ENCODE peak calls at places on chromosome 13, in nine cellular contexts. V, W, H, A, M, O, Y, T and E are unnamed samples.

GRCh38 chr13:52179925-52180324 is 20.5 kb upstream of the NEK3 start:
- ATAC-seq in V (no peak), W (no peak), H (no peak), A (no peak), M (no peak), O (no peak), Y (no peak), T (no peak), E (no peak)

GRCh38 chr13:106530209-106530906 is 5.1 kb downstream of the EFNB2 start:
- ATAC-seq in V (no peak), W (no peak), H (no peak), A (no peak), M (no peak), O (peak), Y (no peak), T (no peak), E (no peak)

GRCh38 chr13:79227418-79227817 is 178.6 kb downstream of the RBM26 start:
- ATAC-seq in V (no peak), W (no peak), H (no peak), A (no peak), M (no peak), O (no peak), Y (no peak), T (no peak), E (no peak)

GRCh38 chr13:25886438-25887214 is 165.2 kb downstream of the SHISA2 start:
- ATAC-seq in V (no peak), W (peak), H (no peak), A (peak), M (no peak), O (peak), Y (peak), T (no peak), E (no peak)

GRCh38 chr13:113979791-113980471 is 6.1 kb upstream of the C13orf46 start:
- ATAC-seq in V (no peak), W (no peak), H (no peak), A (no peak), M (no peak), O (no peak), Y (peak), T (peak), E (no peak)

GRCh38 chr13:27130223-27131015 is 41.2 kb downstream of the USP12 start:
- ATAC-seq in V (peak), W (no peak), H (peak), A (peak), M (peak), O (no peak), Y (peak), T (no peak), E (peak)

GRCh38 chr13:110610955-110611595 is 4.3 kb upstream of the NAXD start:
- ATAC-seq in V (no peak), W (no peak), H (no peak), A (no peak), M (no peak), O (no peak), Y (no peak), T (no peak), E (no peak)

GRCh38 chr13:28229522-28229921 is 91.2 kb downstream of the PAN3 start:
- ATAC-seq in V (no peak), W (no peak), H (no peak), A (no peak), M (no peak), O (no peak), Y (no peak), T (no peak), E (no peak)

GRCh38 chr13:31742102-31742695 is 2.9 kb downstream of the RXFP2 start:
- ATAC-seq in V (peak), W (peak), H (peak), A (peak), M (peak), O (peak), Y (peak), T (peak), E (peak)

GRCh38 chr13:26743971-26744370 is 16.6 kb downstream of the GPR12 start:
- ATAC-seq in V (no peak), W (no peak), H (no peak), A (no peak), M (no peak), O (no peak), Y (no peak), T (no peak), E (no peak)

GRCh38 chr13:46137627-46138026 is 32.8 kb upstream of the CPB2 start:
- ATAC-seq in V (no peak), W (no peak), H (no peak), A (no peak), M (no peak), O (no peak), Y (no peak), T (no peak), E (no peak)

GRCh38 chr13:98454389-98454881 is 122.5 kb downstream of the STK24 start:
- ATAC-seq in V (peak), W (no peak), H (peak), A (peak), M (peak), O (no peak), Y (no peak), T (no peak), E (peak)

GRCh38 chr13:66967825-66968597 is 262.1 kb downstream of the PCDH9 start:
- ATAC-seq in V (no peak), W (no peak), H (no peak), A (no peak), M (no peak), O (no peak), Y (no peak), T (no peak), E (no peak)

GRCh38 chr13:97231832-97232201 is 9.7 kb downstream of the MBNL2 start:
- ATAC-seq in V (no peak), W (no peak), H (no peak), A (no peak), M (no peak), O (no peak), Y (no peak), T (no peak), E (peak)

GRCh38 chr13:73984949-73985691 is 149.1 kb downstream of the KLF12 start:
- ATAC-seq in V (peak), W (no peak), H (peak), A (no peak), M (no peak), O (no peak), Y (no peak), T (peak), E (no peak)

GRCh38 chr13:76656056-76656455 is 230.1 kb downstream of the KCTD12 start:
- ATAC-seq in V (peak), W (no peak), H (peak), A (no peak), M (no peak), O (no peak), Y (no peak), T (no peak), E (no peak)

GRCh38 chr13:31074750-31075149 is 87.0 kb downstream of the HSPH1 start:
- ATAC-seq in V (no peak), W (no peak), H (peak), A (no peak), M (no peak), O (no peak), Y (no peak), T (no peak), E (no peak)

GRCh38 chr13:28347456-28348371 is 147.2 kb downstream of the FLT1 start:
- ATAC-seq in V (no peak), W (no peak), H (peak), A (no peak), M (no peak), O (no peak), Y (no peak), T (no peak), E (no peak)

GRCh38 chr13:29830000-29830399 is 20.4 kb downstream of the UBL3 start:
- ATAC-seq in V (peak), W (no peak), H (no peak), A (no peak), M (no peak), O (no peak), Y (no peak), T (no peak), E (no peak)

GRCh38 chr13:20803180-20803965 is 29.6 kb upstream of the EEF1AKMT1 start:
- ATAC-seq in V (no peak), W (no peak), H (no peak), A (no peak), M (no peak), O (peak), Y (no peak), T (no peak), E (no peak)

GRCh38 chr13:32947411-32947810 is 68.8 kb upstream of the KL start:
- ATAC-seq in V (peak), W (no peak), H (no peak), A (no peak), M (no peak), O (no peak), Y (no peak), T (no peak), E (no peak)

GRCh38 chr13:51883226-51883600 is 21.4 kb downstream of the CCDC70 start:
- ATAC-seq in V (no peak), W (no peak), H (no peak), A (no peak), M (no peak), O (no peak), Y (no peak), T (no peak), E (no peak)

GRCh38 chr13:44399045-44399444 is 25.4 kb downstream of the SERP2 start:
- ATAC-seq in V (no peak), W (no peak), H (no peak), A (no peak), M (no peak), O (no peak), Y (no peak), T (no peak), E (no peak)

GRCh38 chr13:98223741-98224140 is 46.7 kb upstream of the RNF113B start:
- ATAC-seq in V (no peak), W (no peak), H (no peak), A (no peak), M (no peak), O (no peak), Y (no peak), T (no peak), E (no peak)

GRCh38 chr13:113080361-113080831 is 25.2 kb upstream of the F7 start:
- ATAC-seq in V (no peak), W (no peak), H (no peak), A (no peak), M (no peak), O (no peak), Y (no peak), T (no peak), E (no peak)

GRCh38 chr13:113915786-113916329 is 52.0 kb upstream of the GAS6 start:
- ATAC-seq in V (no peak), W (no peak), H (no peak), A (no peak), M (peak), O (no peak), Y (no peak), T (no peak), E (peak)

GRCh38 chr13:51737609-51738008 is 66.4 kb downstream of the DHRS12 start:
- ATAC-seq in V (no peak), W (no peak), H (no peak), A (no peak), M (no peak), O (no peak), Y (peak), T (no peak), E (no peak)

GRCh38 chr13:33119886-33120543 is 103.8 kb downstream of the KL start:
- ATAC-seq in V (peak), W (peak), H (no peak), A (no peak), M (peak), O (peak), Y (no peak), T (no peak), E (no peak)

GRCh38 chr13:59710995-59711701 is 452.6 kb downstream of the DIAPH3 start:
- ATAC-seq in V (no peak), W (no peak), H (no peak), A (no peak), M (no peak), O (no peak), Y (no peak), T (no peak), E (no peak)

GRCh38 chr13:114241918-114242317 is 7.2 kb downstream of the CDC16 start:
- ATAC-seq in V (no peak), W (no peak), H (no peak), A (no peak), M (no peak), O (no peak), Y (no peak), T (no peak), E (no peak)

GRCh38 chr13:46303743-46304385 is 83.2 kb downstream of the RUBCNL start:
- ATAC-seq in V (peak), W (no peak), H (peak), A (no peak), M (no peak), O (no peak), Y (peak), T (no peak), E (no peak)

GRCh38 chr13:111461445-111462149 is 141.2 kb downstream of the TEX29 start:
- ATAC-seq in V (no peak), W (peak), H (peak), A (no peak), M (no peak), O (no peak), Y (no peak), T (no peak), E (no peak)

GRCh38 chr13:48231080-48231479 is 1.9 kb upstream of the ITM2B start:
- ATAC-seq in V (no peak), W (no peak), H (no peak), A (peak), M (peak), O (no peak), Y (no peak), T (no peak), E (no peak)

GRCh38 chr13:92461831-92462230 is 764.8 kb upstream of the GPC6 start:
- ATAC-seq in V (no peak), W (no peak), H (no peak), A (no peak), M (no peak), O (no peak), Y (no peak), T (no peak), E (no peak)

GRCh38 chr13:97798171-97798821 is 155.2 kb upstream of the IPO5 start:
- ATAC-seq in V (no peak), W (no peak), H (no peak), A (no peak), M (peak), O (no peak), Y (no peak), T (no peak), E (no peak)

GRCh38 chr13:43494206-43494605 is 292.6 kb downstream of the ENOX1 start:
- ATAC-seq in V (no peak), W (no peak), H (no peak), A (no peak), M (no peak), O (no peak), Y (no peak), T (no peak), E (no peak)